ENCODE peak calls at places on chromosomes 12 and 14, in seven cellular contexts. R is fibroblast of lung, G is foreskin fibroblast, H is ascending aorta, E is ovary, K is fibroblast of mammary gland, V is HFFc6. Y is an unnamed sample.
A peak's percentile ranks its signal among the peaks of the same experiment; 100 is the strongest.

GRCh38 chr12:12705833-12706520 is 10.0 kb upstream of the GPR19 start:
- DNase-seq in R (no peak), G (no peak), H (no peak), E (no peak), K (no peak), V (no peak), Y (no peak)

GRCh38 chr14:30387856-30388255 is 171.1 kb upstream of the G2E3 start:
- DNase-seq in R (no peak), G (no peak), H (no peak), E (peak; percentile 25), K (no peak), V (no peak), Y (no peak)

GRCh38 chr14:52695481-52696091 is at the start of gene ERO1A:
- DNase-seq in R (peak; percentile 82), G (peak; percentile 95), H (peak; percentile 91), E (peak; percentile 84), K (peak; percentile 84), V (peak; percentile 75), Y (peak; percentile 88)

GRCh38 chr12:88388566-88389269 is 191.6 kb downstream of the KITLG start:
- DNase-seq in R (peak; percentile 62), G (peak; percentile 56), H (no peak), E (no peak), K (peak; percentile 19), V (peak; percentile 24), Y (peak; percentile 54)

GRCh38 chr12:102401087-102401486 is 79.3 kb downstream of the IGF1 start:
- DNase-seq in R (no peak), G (no peak), H (no peak), E (no peak), K (no peak), V (no peak), Y (no peak)

GRCh38 chr14:88129306-88130056 is 124.5 kb downstream of the GPR65 start:
- DNase-seq in R (peak; percentile 77), G (peak; percentile 82), H (no peak), E (no peak), K (peak; percentile 97), V (peak; percentile 27), Y (peak; percentile 95)

GRCh38 chr12:103855896-103856657 is 15.0 kb upstream of the NT5DC3 start:
- DNase-seq in R (no peak), G (peak; percentile 28), H (no peak), E (no peak), K (no peak), V (no peak), Y (peak; percentile 22)

GRCh38 chr12:124518051-124518932 is 49.1 kb downstream of the NCOR2 start:
- DNase-seq in R (peak; percentile 100), G (peak; percentile 99), H (peak; percentile 100), E (peak; percentile 100), K (peak; percentile 99), V (peak; percentile 100), Y (peak; percentile 100)

GRCh38 chr12:53048780-53049401 is 974 bp upstream of the TNS2 start:
- DNase-seq in R (peak; percentile 49), G (peak; percentile 85), H (peak; percentile 85), E (peak; percentile 83), K (peak; percentile 78), V (peak; percentile 43), Y (peak; percentile 91)

GRCh38 chr12:122208073-122208820 is 4.7 kb downstream of the B3GNT4 start:
- DNase-seq in R (no peak), G (no peak), H (no peak), E (peak; percentile 27), K (no peak), V (no peak), Y (no peak)
- TF ChIP-seq CTCF in R (no peak), G (no peak), H (no peak), E (no peak), K (no peak), V (no peak), Y (no peak)

DNA sequence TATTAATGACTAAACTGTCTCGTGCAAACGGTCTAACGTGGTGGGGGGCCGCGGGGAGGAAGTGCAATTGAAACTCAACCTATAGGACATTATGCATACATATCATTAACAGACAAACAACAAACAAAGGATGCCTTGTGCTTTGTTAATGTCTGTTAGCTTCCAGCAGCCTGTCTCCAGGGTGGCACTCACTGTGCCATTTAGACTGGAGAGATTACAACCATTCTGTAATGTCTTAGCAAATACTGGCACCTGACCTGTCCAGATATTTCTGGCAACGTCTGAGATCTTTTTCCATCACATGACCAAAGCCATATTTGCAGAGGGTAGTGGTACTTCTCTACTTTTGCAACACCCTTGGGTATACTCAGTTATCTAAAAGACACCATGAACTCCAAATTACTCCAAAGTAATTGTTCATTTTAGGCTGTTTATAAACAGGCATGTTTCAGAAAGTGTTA is 11.6 kb downstream of the BHLHE41 start:
- DNase-seq in R (no peak), G (no peak), H (no peak), E (no peak), K (no peak), V (no peak), Y (no peak)
- TF ChIP-seq CTCF in R (no peak), G (no peak), H (no peak), E (no peak), K (no peak), V (no peak), Y (no peak)

GRCh38 chr12:122162976-122163375 is 11.0 kb downstream of the IL31 start:
- DNase-seq in R (no peak), G (no peak), H (no peak), E (no peak), K (no peak), V (no peak), Y (no peak)
- TF ChIP-seq CTCF in R (no peak), G (no peak), H (no peak), E (no peak), K (no peak), V (no peak), Y (no peak)

GRCh38 chr14:64117671-64118402 is 176.3 kb downstream of the ESR2 start:
- DNase-seq in R (peak; percentile 91), G (peak; percentile 78), H (peak; percentile 95), E (no peak), K (peak; percentile 78), V (no peak), Y (peak; percentile 56)
- TF ChIP-seq CTCF in R (no peak), G (no peak), H (no peak), E (no peak), K (no peak), V (no peak), Y (no peak)

DNA sequence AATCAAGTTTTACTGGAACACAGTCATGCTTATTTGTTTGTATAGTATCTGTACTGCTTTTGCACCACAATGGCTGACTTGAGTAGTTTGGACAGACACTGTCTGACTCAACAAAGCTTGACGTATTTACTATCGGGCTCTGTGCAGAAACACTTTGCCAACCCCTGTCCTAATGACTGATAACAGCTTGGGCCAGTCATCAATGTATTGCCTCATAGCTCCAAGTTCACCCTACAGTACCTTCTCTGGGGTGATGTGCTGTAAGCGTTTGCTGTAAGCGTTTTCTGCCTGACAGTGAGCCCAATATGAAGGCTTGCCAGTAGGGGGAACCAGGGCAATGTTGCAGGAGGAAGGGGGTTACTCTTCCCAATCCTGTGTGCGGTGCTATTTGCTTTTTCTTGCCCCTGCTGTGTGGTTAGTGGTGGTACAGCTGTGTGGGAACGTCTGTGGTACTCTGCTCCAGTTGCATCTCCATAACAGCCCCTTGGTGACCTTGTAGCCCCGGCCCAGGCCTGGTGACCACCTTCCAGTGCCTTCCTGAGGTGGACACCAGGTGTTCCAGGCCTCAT is 5.4 kb upstream of the CCDC177 start:
- DNase-seq in R (peak; percentile 91), G (peak; percentile 70), H (peak; percentile 71), E (no peak), K (peak; percentile 100), V (peak; percentile 74), Y (peak; percentile 99)
- TF ChIP-seq CTCF in R (peak; percentile 89), G (peak; percentile 62), H (no peak), E (no peak), K (peak; percentile 89), V (peak; percentile 76), Y (peak; percentile 90)

Y was measured in cardiac fibroblast.